ENCODE peak calls at places on chromosomes 3 and 15, in four cellular contexts. J is stimulated activated CD8-positive, alpha-beta memory T cell treated with anti-CD3 and anti-CD28 coated beads, Interleukin-15, amount 100 ng/mL, for 24 hours; M is amniotic stem cell; I is nephron progenitor cell. L is an unnamed sample.

GRCh38 chr3:172520332-172520831 is 2.8 kb downstream of the TNFSF10 start:
- DNase-seq in J (no peak), M (no peak), I (no peak), L (no peak)

GRCh38 chr3:142964150-142964498 is 650 bp upstream of the PAQR9 start:
- DNase-seq in J (no peak), M (no peak), I (no peak), L (no peak)

GRCh38 chr3:10419637-10420232 is 85.7 kb downstream of the ATP2B2 start:
- DNase-seq in J (no peak), M (no peak), I (no peak), L (peak; percentile 48)

GRCh38 chr3:144018776-144019175 is 47.2 kb downstream of the DIPK2A start:
- DNase-seq in J (no peak), M (peak; percentile 51), I (no peak), L (no peak)

GRCh38 chr15:45495588-45495987 is 27.0 kb downstream of the SLC30A4 start:
- DNase-seq in J (no peak), M (no peak), I (no peak), L (no peak)

GRCh38 chr15:91216000-91216399 is 115.9 kb downstream of the SV2B start:
- DNase-seq in J (no peak), M (no peak), I (no peak), L (no peak)

GRCh38 chr3:183518446-183519185 is 36.9 kb downstream of the KLHL6 start:
- DNase-seq in J (no peak), M (no peak), I (no peak), L (no peak)

GRCh38 chr3:47005212-47006144 is 26.0 kb downstream of the NBEAL2 start:
- DNase-seq in J (no peak), M (no peak), I (no peak), L (no peak)

GRCh38 chr15:40097096-40097967 is 11.3 kb downstream of the BMF start:
- DNase-seq in J (no peak), M (no peak), I (no peak), L (no peak)

GRCh38 chr3:41318520-41318919 is 119.2 kb downstream of the CTNNB1 start:
- DNase-seq in J (no peak), M (no peak), I (no peak), L (no peak)

GRCh38 chr15:63826513-63826912 is 7.2 kb downstream of the HERC1 start:
- DNase-seq in J (no peak), M (no peak), I (no peak), L (no peak)

GRCh38 chr3:63015614-63016016 is 140.4 kb upstream of the CADPS start:
- DNase-seq in J (no peak), M (no peak), I (peak; percentile 41), L (no peak)

GRCh38 chr3:81980566-81981494 is 219.4 kb upstream of the GBE1 start:
- DNase-seq in J (no peak), M (no peak), I (no peak), L (no peak)

GRCh38 chr3:39910828-39911464 is 101.5 kb downstream of the MYRIP start:
- DNase-seq in J (no peak), M (no peak), I (no peak), L (no peak)

L was measured in activated naive CD4-positive, alpha-beta T cell.